ENCODE peak calls at places on chromosomes 4 and X, in four cellular contexts. Z is T-helper 22 cell, W is sciatic nerve, V is GM04504. Q is an unnamed sample.

GRCh38 chr4:121221608-121222007 is 57.5 kb upstream of the TNIP3 start:
- DNase-seq in V (no peak), Z (no peak), W (no peak), Q (no peak)

GRCh38 chr4:10296730-10297129 is 160.5 kb downstream of the ZNF518B start:
- DNase-seq in V (peak), W (peak), Z (no peak), Q (no peak)

GRCh38 chrX:136577562-136577961 is 45.5 kb downstream of the VGLL1 start:
- DNase-seq in W (peak), V (peak), Z (peak), Q (peak)

GRCh38 chr4:7055990-7056325 is 11.9 kb downstream of the GRPEL1 start:
- DNase-seq in V (no peak), W (no peak), Z (no peak), Q (no peak)

GRCh38 chrX:117543885-117544284 is 572.7 kb downstream of the KLHL13 start:
- DNase-seq in V (no peak), Z (no peak), W (no peak), Q (no peak)

GRCh38 chrX:68931345-68931744 is 102.5 kb downstream of the EFNB1 start:
- DNase-seq in W (no peak), Z (no peak), V (no peak), Q (no peak)

GRCh38 chr4:184466634-184467033 is 7.7 kb downstream of the IRF2 start:
- DNase-seq in Z (no peak), W (no peak), V (no peak), Q (no peak)

GRCh38 chr4:101178731-101179130 is 168.6 kb downstream of the PPP3CA start:
- DNase-seq in V (no peak), Z (no peak), W (no peak), Q (no peak)

GRCh38 chr4:3501825-3502425 is 30.3 kb downstream of the LRPAP1 start:
- DNase-seq in V (no peak), Z (no peak), W (no peak), Q (no peak)

GRCh38 chr4:12692815-12693214 is 791.3 kb downstream of the RAB28 start:
- DNase-seq in Z (no peak), V (no peak), W (no peak), Q (no peak)

GRCh38 chr4:186017801-186018200 is 51.2 kb upstream of the TLR3 start:
- DNase-seq in W (no peak), Z (no peak), V (no peak), Q (no peak)

GRCh38 chrX:135295238-135295943 is 13.9 kb upstream of the ETDC start:
- DNase-seq in W (no peak), Z (peak), V (no peak), Q (peak)

GRCh38 chr4:57249083-57249482 is 138.9 kb upstream of the IGFBP7 start:
- DNase-seq in W (no peak), V (no peak), Z (no peak), Q (no peak)

GRCh38 chrX:10483191-10483808 is 137.1 kb downstream of the MID1 start:
- DNase-seq in Z (no peak), W (no peak), V (no peak), Q (no peak)

GRCh38 chr4:22897520-22898108 is 204.9 kb downstream of the GBA3 start:
- DNase-seq in W (no peak), V (no peak), Z (no peak), Q (no peak)

GRCh38 chrX:16745659-16746058 is 26.2 kb downstream of the SYAP1 start:
- DNase-seq in V (no peak), W (no peak), Z (no peak), Q (no peak)

GRCh38 chr4:148405161-148405893 is 36.9 kb downstream of the NR3C2 start:
- DNase-seq in W (no peak), Z (no peak), V (no peak), Q (no peak)

GRCh38 chr4:76035146-76035545 is 724 bp downstream of the CXCL11 start:
- DNase-seq in Z (no peak), V (no peak), W (no peak), Q (no peak)